ENCODE peak calls at places on chromosomes 5 and 9, in five cellular contexts. Y, I, F, R and M are unnamed samples.

GRCh38 chr9:29208670-29209069 is 1635.4 kb upstream of the C9orf72 start:
- DNase-seq in Y (no peak), I (no peak), F (no peak), R (no peak), M (no peak)

GRCh38 chr5:73301208-73302088 is 128.5 kb downstream of the TMEM174 start:
- DNase-seq in Y (no peak), I (no peak), F (no peak), R (no peak), M (no peak)

GRCh38 chr5:28648108-28648507 is 1609.7 kb upstream of the CDH9 start:
- DNase-seq in Y (no peak), I (no peak), F (no peak), R (no peak), M (peak)

GRCh38 chr5:72159501-72159911 is 52.2 kb downstream of the MAP1B start:
- DNase-seq in Y (no peak), I (no peak), F (no peak), R (no peak), M (peak)

GRCh38 chr5:181204561-181205401 is at the start of gene TRIM7:
- DNase-seq in Y (no peak), I (peak), F (peak), R (peak), M (no peak)

GRCh38 chr5:43290726-43291125 is 22.5 kb downstream of the HMGCS1 start:
- DNase-seq in Y (no peak), I (no peak), F (no peak), R (no peak), M (no peak)

GRCh38 chr5:89932771-89933181 is 476.8 kb downstream of the CETN3 start:
- DNase-seq in Y (no peak), I (no peak), F (no peak), R (no peak), M (peak)

GRCh38 chr9:84846501-84847323 is 177.2 kb downstream of the NTRK2 start:
- DNase-seq in Y (no peak), I (no peak), F (no peak), R (no peak), M (no peak)

GRCh38 chr5:153959134-153959957 is 79.4 kb downstream of the FAM114A2 start:
- DNase-seq in Y (no peak), I (no peak), F (no peak), R (no peak), M (peak)

GRCh38 chr9:109454041-109454440 is 44.1 kb downstream of the PTPN3 start:
- DNase-seq in Y (no peak), I (no peak), F (no peak), R (no peak), M (no peak)

GRCh38 chr9:70389642-70390266 is 24.7 kb downstream of the KLF9 start:
- DNase-seq in Y (no peak), I (no peak), F (no peak), R (no peak), M (peak)

GRCh38 chr9:86966852-86967511 is 19.7 kb upstream of the GAS1 start:
- DNase-seq in Y (no peak), I (no peak), F (no peak), R (no peak), M (no peak)

GRCh38 chr9:110782701-110783100 is 114.1 kb downstream of the MUSK start:
- DNase-seq in Y (no peak), I (no peak), F (no peak), R (no peak), M (no peak)

GRCh38 chr9:37033753-37034319 is at the start of gene PAX5:
- DNase-seq in Y (no peak), I (peak), F (no peak), R (no peak), M (no peak)

GRCh38 chr5:67015577-67016290 is 180.9 kb downstream of the CD180 start:
- DNase-seq in Y (no peak), I (no peak), F (no peak), R (no peak), M (peak)

GRCh38 chr5:79508794-79509193 is 5.1 kb downstream of the HOMER1 start:
- DNase-seq in Y (no peak), I (no peak), F (no peak), R (no peak), M (no peak)

GRCh38 chr9:32841314-32841713 is 58.0 kb downstream of the TMEM215 start:
- DNase-seq in Y (no peak), I (no peak), F (no peak), R (no peak), M (no peak)

GRCh38 chr5:151465476-151465875 is 18.1 kb downstream of the SLC36A1 start:
- DNase-seq in Y (no peak), I (no peak), F (no peak), R (no peak), M (no peak)

GRCh38 chr9:68513981-68514380 is 26.7 kb downstream of the TMEM252 start:
- DNase-seq in Y (no peak), I (no peak), F (no peak), R (no peak), M (no peak)

GRCh38 chr5:120405923-120406322 is 58.2 kb upstream of the PRR16 start:
- DNase-seq in Y (no peak), I (no peak), F (no peak), R (no peak), M (peak)

GRCh38 chr5:148913985-148914421 is 87.6 kb downstream of the ADRB2 start:
- DNase-seq in Y (no peak), I (no peak), F (no peak), R (no peak), M (peak)

GRCh38 chr5:133831506-133832224 is 136.8 kb downstream of the C5orf15 start:
- DNase-seq in Y (no peak), I (no peak), F (no peak), R (no peak), M (peak)

GRCh38 chr9:80874276-80874675 is 815.1 kb downstream of the TLE1 start:
- DNase-seq in Y (no peak), I (no peak), F (no peak), R (no peak), M (peak)

GRCh38 chr5:3594514-3595101 is 1.0 kb upstream of the IRX1 start:
- DNase-seq in Y (no peak), I (no peak), F (no peak), R (peak), M (no peak)

GRCh38 chr5:3592298-3592697 is 3.3 kb upstream of the IRX1 start:
- DNase-seq in Y (no peak), I (no peak), F (no peak), R (no peak), M (no peak)

GRCh38 chr5:3593771-3594513 is 1.7 kb upstream of the IRX1 start:
- DNase-seq in Y (no peak), I (no peak), F (no peak), R (no peak), M (no peak)

GRCh38 chr5:3590253-3590966 is 5.2 kb upstream of the IRX1 start:
- DNase-seq in Y (no peak), I (no peak), F (no peak), R (no peak), M (no peak)

DNA sequence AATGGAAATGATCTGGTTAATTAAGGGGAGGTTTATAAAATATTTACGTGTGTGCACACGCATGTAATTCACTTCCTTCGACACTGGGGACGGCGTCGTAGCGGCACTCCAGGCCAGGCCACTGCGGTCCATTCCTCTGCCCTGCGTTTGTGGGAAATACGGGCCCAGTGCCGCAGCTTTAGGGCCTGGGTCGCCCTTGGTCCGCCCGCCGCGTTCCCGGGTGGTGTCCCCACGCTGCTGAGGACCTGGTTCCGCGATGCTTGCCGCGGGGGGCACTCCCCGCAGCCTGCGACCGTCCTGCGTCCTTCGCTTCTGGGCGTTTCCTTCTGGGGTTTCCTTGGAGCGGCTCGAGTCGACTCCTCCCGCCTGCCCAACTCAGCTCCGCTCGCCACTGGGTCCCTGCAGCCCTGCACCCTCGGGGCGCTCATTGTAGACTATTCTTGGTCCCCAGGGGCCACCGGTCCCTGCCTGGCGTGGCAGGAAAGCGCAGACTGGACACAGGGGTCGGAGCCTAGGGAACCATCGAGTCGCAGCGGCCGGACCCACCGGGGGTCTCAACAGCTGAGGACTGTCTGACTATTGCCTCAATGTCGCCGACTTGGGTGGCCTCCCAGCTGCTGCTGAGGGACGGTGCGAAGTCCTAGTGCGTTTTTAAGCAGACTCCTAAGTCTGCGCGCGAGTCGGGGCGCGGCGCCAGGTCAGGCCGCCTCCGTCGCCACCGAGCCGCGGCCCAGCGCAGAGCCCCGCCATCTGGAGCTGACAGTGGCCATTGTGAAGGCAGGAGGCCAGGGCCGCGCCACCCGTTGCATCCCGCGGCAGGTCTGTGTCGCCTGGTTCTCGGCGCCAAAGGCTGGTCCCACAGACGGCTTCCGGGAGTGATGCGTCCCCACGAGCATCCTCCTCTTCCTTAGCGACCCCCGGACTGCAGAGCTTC is 4.4 kb upstream of the IRX1 start:
- DNase-seq in Y (no peak), I (no peak), F (no peak), R (no peak), M (no peak)
- H3K4me3 ChIP-seq in Y (no peak), I (no peak), F (no peak), R (peak), M (no peak)

DNA sequence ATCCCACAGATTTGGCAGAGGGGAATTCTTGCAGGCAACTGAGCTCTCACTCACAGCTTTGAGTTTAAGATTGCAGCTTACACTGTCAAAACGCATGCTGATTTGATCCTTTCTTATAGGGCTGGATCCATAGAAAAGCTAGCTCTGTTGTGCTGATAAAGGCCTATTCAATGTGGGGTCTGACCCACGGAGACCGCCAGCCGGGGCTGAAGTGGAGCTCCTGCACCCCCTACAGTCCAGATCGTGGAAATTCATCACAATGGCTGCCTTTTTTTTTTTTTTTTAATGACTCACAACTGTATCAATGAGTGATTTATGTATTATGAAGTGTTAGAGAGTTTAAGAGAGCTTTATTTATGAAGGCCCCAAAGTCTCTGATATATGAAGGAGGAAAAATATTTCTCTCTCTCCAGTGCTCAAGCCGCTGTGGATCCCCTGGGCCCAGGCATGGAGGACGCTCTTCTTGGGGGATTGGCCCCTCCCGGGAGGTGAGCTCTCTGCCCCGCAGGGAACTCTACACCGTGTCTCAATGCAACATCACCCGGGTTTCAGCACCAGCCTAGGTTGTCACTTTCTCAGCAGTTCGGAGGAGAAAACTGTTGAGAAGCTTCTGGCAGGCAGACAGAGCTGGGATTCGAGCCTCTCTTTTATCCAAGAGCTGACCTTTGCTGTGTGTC is 700.2 kb downstream of the IRX1 start:
- DNase-seq in Y (no peak), I (no peak), F (no peak), R (no peak), M (peak)
- TF ChIP-seq CTCF in Y (no peak), I (no peak), F (peak), R (peak), M (peak)

GRCh38 chr5:172886974-172887491 is 53.0 kb downstream of the ERGIC1 start:
- DNase-seq in Y (no peak), I (peak), F (peak), R (peak), M (peak)

GRCh38 chr5:172890659-172891058 is 56.6 kb downstream of the ERGIC1 start:
- DNase-seq in Y (no peak), I (no peak), F (no peak), R (no peak), M (no peak)

GRCh38 chr5:172886396-172886932 is 52.4 kb downstream of the ERGIC1 start:
- DNase-seq in Y (no peak), I (no peak), F (no peak), R (no peak), M (no peak)

GRCh38 chr5:172885594-172886340 is 51.7 kb downstream of the ERGIC1 start:
- DNase-seq in Y (no peak), I (no peak), F (peak), R (peak), M (no peak)

GRCh38 chr5:172887735-172888134 is 53.7 kb downstream of the ERGIC1 start:
- DNase-seq in Y (no peak), I (no peak), F (no peak), R (peak), M (peak)
- H3K4me3 ChIP-seq in Y (peak), I (no peak), F (no peak), R (no peak), M (peak)

GRCh38 chr5:180090098-180090768 is 18.7 kb upstream of the RNF130 start:
- DNase-seq in Y (no peak), I (peak), F (peak), R (peak), M (peak)

GRCh38 chr5:180088561-180088960 is 17.0 kb upstream of the RNF130 start:
- DNase-seq in Y (no peak), I (no peak), F (no peak), R (no peak), M (no peak)

GRCh38 chr5:180093651-180094382 is 22.3 kb upstream of the RNF130 start:
- DNase-seq in Y (no peak), I (no peak), F (no peak), R (no peak), M (no peak)

GRCh38 chr5:180093241-180093640 is 21.7 kb upstream of the RNF130 start:
- DNase-seq in Y (no peak), I (no peak), F (no peak), R (no peak), M (no peak)

DNA sequence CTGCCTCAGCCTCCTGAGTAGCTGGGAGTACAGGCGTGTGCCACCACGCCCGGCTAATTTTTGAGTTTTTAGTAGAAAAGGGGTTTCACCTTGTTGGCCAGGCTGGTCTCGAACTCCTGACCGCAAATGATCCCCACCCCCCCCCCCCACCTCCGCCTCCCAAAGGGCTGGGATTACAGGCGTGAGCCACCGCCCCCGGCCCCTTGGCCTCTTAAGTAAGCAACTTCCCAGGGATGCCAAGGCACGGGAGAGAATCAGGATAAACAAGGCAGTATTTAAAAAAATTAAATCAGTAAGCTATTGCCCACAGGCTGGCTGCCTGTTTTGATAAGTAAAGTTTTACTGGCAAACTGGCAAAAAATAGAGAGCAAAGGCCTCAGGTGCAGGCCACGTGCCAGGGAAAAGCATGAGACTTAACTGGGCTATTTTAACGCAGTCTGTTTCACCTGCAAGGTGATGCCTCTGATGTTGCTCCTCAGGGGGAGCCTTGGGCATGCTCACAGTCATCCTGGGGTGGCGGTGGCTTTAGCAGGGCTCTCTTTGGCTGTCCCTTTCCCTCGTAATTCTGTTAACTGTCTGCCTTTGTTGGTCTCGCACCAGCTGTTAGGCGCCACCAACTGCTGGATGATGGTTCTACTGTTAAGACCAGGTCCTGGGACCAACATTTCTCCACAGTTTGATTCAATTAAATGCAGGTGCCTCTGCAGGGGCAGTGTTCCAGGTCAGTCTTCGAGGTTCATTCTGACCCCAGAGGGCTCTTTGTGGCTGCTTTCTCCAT is 19.4 kb upstream of the RNF130 start:
- DNase-seq in Y (no peak), I (no peak), F (no peak), R (no peak), M (peak)
- TF ChIP-seq CTCF in Y (no peak), I (peak), F (peak), R (no peak), M (peak)

DNA sequence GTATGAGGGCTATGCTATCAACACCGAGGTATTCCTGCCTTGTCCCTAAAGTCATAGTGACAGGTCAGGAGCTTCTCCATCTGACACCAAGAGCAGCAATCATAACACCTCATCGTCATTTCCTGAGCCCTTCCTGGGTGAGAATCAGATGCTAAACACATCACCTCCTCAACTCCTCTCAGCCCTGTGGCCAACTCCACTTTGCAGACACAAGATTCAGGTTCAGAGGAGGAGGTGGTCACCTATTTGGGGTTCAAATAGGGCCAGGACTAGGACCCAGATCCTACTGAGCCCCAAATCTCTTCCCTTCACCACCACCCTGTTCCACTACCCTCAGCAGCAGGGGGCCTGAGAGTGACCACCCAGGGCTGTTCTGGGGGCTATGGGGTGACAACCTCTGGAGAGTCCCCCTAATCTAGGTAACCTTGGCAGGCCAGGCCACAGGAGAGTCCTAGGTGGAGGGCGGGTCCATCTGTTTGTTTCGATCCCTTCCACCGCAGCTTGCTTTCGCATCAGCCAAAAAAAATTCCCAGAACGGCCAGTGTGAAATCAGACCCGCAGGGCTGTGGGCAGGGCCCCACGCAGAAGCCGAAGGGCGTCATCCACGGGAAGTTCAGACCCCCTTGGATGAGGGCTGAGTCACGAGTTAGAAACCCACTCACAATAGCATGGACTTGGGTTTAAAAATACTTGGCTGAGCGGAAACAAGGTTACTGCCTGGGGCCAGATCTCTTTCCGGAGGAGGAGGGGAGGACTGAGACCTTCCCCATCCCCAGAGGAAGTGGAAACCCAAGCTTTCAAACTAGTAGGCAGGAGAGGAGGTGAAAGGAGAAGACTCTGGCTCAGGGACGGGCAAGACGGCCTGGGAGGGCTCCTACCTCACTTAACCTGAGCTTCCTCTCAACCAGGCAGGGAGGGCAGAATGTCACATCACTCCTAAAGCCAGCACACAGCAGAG is 8.7 kb downstream of the STK10 start:
- DNase-seq in Y (no peak), I (peak), F (no peak), R (no peak), M (peak)
- H3K4me3 ChIP-seq in Y (no peak), I (no peak), F (peak), R (peak), M (peak)

GRCh38 chr5:17666726-17667235 is 32.5 kb downstream of the TAF11L14 start:
- DNase-seq in Y (no peak), I (no peak), F (no peak), R (no peak), M (no peak)
- TF ChIP-seq CTCF in Y (no peak), I (no peak), F (no peak), R (no peak), M (no peak)

GRCh38 chr9:130428096-130428665 is 16.6 kb upstream of the ASS1 start:
- DNase-seq in Y (no peak), I (no peak), F (no peak), R (no peak), M (no peak)
- H3K4me3 ChIP-seq in Y (no peak), I (no peak), F (no peak), R (no peak), M (no peak)